ENCODE peak calls at places on chromosomes 6 and 20, in nine cellular contexts. One of them, this sample, is unnamed.

GRCh38 chr6:150208606-150209352 is 65.9 kb downstream of the PPP1R14C start:
- DNase-seq in neural progenitor cell: no peak
- DNase-seq in K562: no peak
- DNase-seq in mammary epithelial cell: no peak
- DNase-seq in GM12878: no peak
- DNase-seq in HepG2: no peak
- DNase-seq in MM.1S: no peak
- DNase-seq in H1: no peak
- DNase-seq in H9: no peak
- DNase-seq in this sample: no peak

GRCh38 chr20:44020406-44021148 is 105.9 kb downstream of the TOX2 start:
- DNase-seq in neural progenitor cell: no peak
- DNase-seq in K562: no peak
- DNase-seq in mammary epithelial cell: no peak
- DNase-seq in GM12878: no peak
- DNase-seq in HepG2: no peak
- DNase-seq in MM.1S: no peak
- DNase-seq in H1: no peak
- DNase-seq in H9: peak
- DNase-seq in this sample: no peak

GRCh38 chr20:23446505-23446904 is 6.2 kb downstream of the CST11 start:
- DNase-seq in neural progenitor cell: peak
- DNase-seq in K562: peak
- DNase-seq in mammary epithelial cell: no peak
- DNase-seq in GM12878: peak
- DNase-seq in HepG2: peak
- DNase-seq in MM.1S: peak
- DNase-seq in H1: peak
- DNase-seq in H9: peak
- DNase-seq in this sample: no peak

GRCh38 chr6:36120979-36121706 is 9.2 kb upstream of the MAPK13 start:
- DNase-seq in neural progenitor cell: no peak
- DNase-seq in K562: peak
- DNase-seq in mammary epithelial cell: peak
- DNase-seq in GM12878: no peak
- DNase-seq in HepG2: no peak
- DNase-seq in MM.1S: peak
- DNase-seq in H1: no peak
- DNase-seq in H9: no peak
- DNase-seq in this sample: no peak

GRCh38 chr6:10453596-10453995 is 38.7 kb upstream of the TFAP2A start:
- DNase-seq in neural progenitor cell: no peak
- DNase-seq in K562: no peak
- DNase-seq in mammary epithelial cell: no peak
- DNase-seq in GM12878: no peak
- DNase-seq in HepG2: no peak
- DNase-seq in MM.1S: no peak
- DNase-seq in H1: no peak
- DNase-seq in H9: no peak
- DNase-seq in this sample: no peak

GRCh38 chr20:32539817-32540675 is 45.1 kb downstream of the NOL4L start:
- DNase-seq in neural progenitor cell: no peak
- DNase-seq in K562: peak
- DNase-seq in mammary epithelial cell: no peak
- DNase-seq in GM12878: no peak
- DNase-seq in HepG2: peak
- DNase-seq in MM.1S: peak
- DNase-seq in H1: no peak
- DNase-seq in H9: no peak
- DNase-seq in this sample: no peak

GRCh38 chr6:28980797-28981390 is 24.2 kb downstream of the ZNF311 start:
- DNase-seq in neural progenitor cell: peak
- DNase-seq in K562: peak
- DNase-seq in mammary epithelial cell: peak
- DNase-seq in GM12878: peak
- DNase-seq in HepG2: peak
- DNase-seq in MM.1S: peak
- DNase-seq in H1: peak
- DNase-seq in H9: peak
- DNase-seq in this sample: no peak

GRCh38 chr6:136866872-136867416 is 44.6 kb downstream of the PEX7 start:
- DNase-seq in neural progenitor cell: no peak
- DNase-seq in K562: no peak
- DNase-seq in mammary epithelial cell: no peak
- DNase-seq in GM12878: no peak
- DNase-seq in HepG2: no peak
- DNase-seq in MM.1S: no peak
- DNase-seq in H1: no peak
- DNase-seq in H9: no peak
- DNase-seq in this sample: no peak

GRCh38 chr6:165571068-165571682 is 91.9 kb downstream of the PDE10A start:
- DNase-seq in neural progenitor cell: no peak
- DNase-seq in K562: no peak
- DNase-seq in mammary epithelial cell: no peak
- DNase-seq in GM12878: no peak
- DNase-seq in HepG2: no peak
- DNase-seq in MM.1S: no peak
- DNase-seq in H1: no peak
- DNase-seq in H9: no peak
- DNase-seq in this sample: no peak

GRCh38 chr6:108120311-108120710 is 45.5 kb upstream of the NR2E1 start:
- DNase-seq in neural progenitor cell: peak
- DNase-seq in K562: no peak
- DNase-seq in mammary epithelial cell: no peak
- DNase-seq in GM12878: no peak
- DNase-seq in HepG2: no peak
- DNase-seq in MM.1S: no peak
- DNase-seq in H1: peak
- DNase-seq in H9: peak
- DNase-seq in this sample: no peak

GRCh38 chr6:146968041-146968760 is 236.0 kb upstream of the STXBP5 start:
- DNase-seq in neural progenitor cell: no peak
- DNase-seq in K562: no peak
- DNase-seq in mammary epithelial cell: peak
- DNase-seq in GM12878: no peak
- DNase-seq in HepG2: no peak
- DNase-seq in MM.1S: no peak
- DNase-seq in H1: no peak
- DNase-seq in H9: no peak
- DNase-seq in this sample: peak

GRCh38 chr20:10581823-10582222 is 92.0 kb downstream of the JAG1 start:
- DNase-seq in neural progenitor cell: no peak
- DNase-seq in K562: no peak
- DNase-seq in mammary epithelial cell: no peak
- DNase-seq in GM12878: no peak
- DNase-seq in HepG2: peak
- DNase-seq in MM.1S: no peak
- DNase-seq in H1: no peak
- DNase-seq in H9: no peak
- DNase-seq in this sample: no peak

GRCh38 chr20:22675337-22675736 is 91.0 kb upstream of the FOXA2 start:
- DNase-seq in neural progenitor cell: no peak
- DNase-seq in K562: no peak
- DNase-seq in mammary epithelial cell: no peak
- DNase-seq in GM12878: no peak
- DNase-seq in HepG2: no peak
- DNase-seq in MM.1S: no peak
- DNase-seq in H1: no peak
- DNase-seq in H9: no peak
- DNase-seq in this sample: no peak

GRCh38 chr6:127201321-127201720 is 65.3 kb upstream of the RNF146 start:
- DNase-seq in neural progenitor cell: no peak
- DNase-seq in K562: no peak
- DNase-seq in mammary epithelial cell: peak
- DNase-seq in GM12878: no peak
- DNase-seq in HepG2: no peak
- DNase-seq in MM.1S: no peak
- DNase-seq in H1: no peak
- DNase-seq in H9: no peak
- DNase-seq in this sample: no peak

GRCh38 chr6:127520061-127520460 is 926 bp upstream of the MTCL3 start:
- DNase-seq in neural progenitor cell: peak
- DNase-seq in K562: no peak
- DNase-seq in mammary epithelial cell: no peak
- DNase-seq in GM12878: no peak
- DNase-seq in HepG2: no peak
- DNase-seq in MM.1S: peak
- DNase-seq in H1: no peak
- DNase-seq in H9: no peak
- DNase-seq in this sample: no peak

GRCh38 chr6:107576852-107577251 is 86.9 kb downstream of the SOBP start:
- DNase-seq in neural progenitor cell: no peak
- DNase-seq in K562: no peak
- DNase-seq in mammary epithelial cell: peak
- DNase-seq in GM12878: no peak
- DNase-seq in HepG2: no peak
- DNase-seq in MM.1S: no peak
- DNase-seq in H1: no peak
- DNase-seq in H9: no peak
- DNase-seq in this sample: no peak

GRCh38 chr6:715709-716450 is 22.9 kb upstream of the EXOC2 start:
- DNase-seq in neural progenitor cell: no peak
- DNase-seq in K562: no peak
- DNase-seq in mammary epithelial cell: no peak
- DNase-seq in GM12878: no peak
- DNase-seq in HepG2: no peak
- DNase-seq in MM.1S: no peak
- DNase-seq in H1: no peak
- DNase-seq in H9: no peak
- DNase-seq in this sample: no peak

GRCh38 chr6:21733311-21733710 is 139.8 kb downstream of the SOX4 start:
- DNase-seq in neural progenitor cell: no peak
- DNase-seq in K562: no peak
- DNase-seq in mammary epithelial cell: no peak
- DNase-seq in GM12878: no peak
- DNase-seq in HepG2: no peak
- DNase-seq in MM.1S: no peak
- DNase-seq in H1: no peak
- DNase-seq in H9: no peak
- DNase-seq in this sample: no peak
- H3K4me2 ChIP-seq in neural progenitor cell: peak
- H3K4me2 ChIP-seq in K562: no peak
- H3K4me2 ChIP-seq in mammary epithelial cell: no peak
- H3K4me2 ChIP-seq in GM12878: no peak
- H3K4me2 ChIP-seq in HepG2: no peak
- H3K4me2 ChIP-seq in MM.1S: no peak
- H3K4me2 ChIP-seq in H1: peak
- H3K4me2 ChIP-seq in H9: no peak
- H3K4me2 ChIP-seq in this sample: no peak

DNA sequence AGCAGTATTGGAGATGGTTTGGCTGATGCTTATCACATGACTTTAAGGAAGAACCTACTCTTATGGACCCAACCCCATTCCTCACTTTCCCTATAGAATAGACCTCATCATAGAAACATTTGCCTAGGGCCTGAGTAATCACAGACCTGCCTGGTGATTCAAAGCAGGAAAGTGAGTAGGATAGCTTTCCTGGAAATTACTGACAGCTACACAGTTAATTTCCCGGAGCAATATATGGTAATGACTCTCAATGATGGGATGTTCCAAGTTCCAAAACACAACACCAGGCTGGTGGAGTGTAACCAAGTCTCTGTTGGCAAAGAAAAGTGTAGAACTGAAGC is 233.8 kb downstream of the SIM1 start:
- DNase-seq in neural progenitor cell: no peak
- DNase-seq in K562: no peak
- DNase-seq in mammary epithelial cell: peak
- DNase-seq in GM12878: no peak
- DNase-seq in HepG2: no peak
- DNase-seq in MM.1S: no peak
- DNase-seq in H1: no peak
- DNase-seq in H9: no peak
- DNase-seq in this sample: peak
- H3K9ac ChIP-seq in neural progenitor cell: no peak
- H3K9ac ChIP-seq in K562: no peak
- H3K9ac ChIP-seq in mammary epithelial cell: no peak
- H3K9ac ChIP-seq in GM12878: no peak
- H3K9ac ChIP-seq in HepG2: no peak
- H3K9ac ChIP-seq in MM.1S: no peak
- H3K9ac ChIP-seq in H1: no peak
- H3K9ac ChIP-seq in H9: no peak
- H3K9ac ChIP-seq in this sample: no peak

DNA sequence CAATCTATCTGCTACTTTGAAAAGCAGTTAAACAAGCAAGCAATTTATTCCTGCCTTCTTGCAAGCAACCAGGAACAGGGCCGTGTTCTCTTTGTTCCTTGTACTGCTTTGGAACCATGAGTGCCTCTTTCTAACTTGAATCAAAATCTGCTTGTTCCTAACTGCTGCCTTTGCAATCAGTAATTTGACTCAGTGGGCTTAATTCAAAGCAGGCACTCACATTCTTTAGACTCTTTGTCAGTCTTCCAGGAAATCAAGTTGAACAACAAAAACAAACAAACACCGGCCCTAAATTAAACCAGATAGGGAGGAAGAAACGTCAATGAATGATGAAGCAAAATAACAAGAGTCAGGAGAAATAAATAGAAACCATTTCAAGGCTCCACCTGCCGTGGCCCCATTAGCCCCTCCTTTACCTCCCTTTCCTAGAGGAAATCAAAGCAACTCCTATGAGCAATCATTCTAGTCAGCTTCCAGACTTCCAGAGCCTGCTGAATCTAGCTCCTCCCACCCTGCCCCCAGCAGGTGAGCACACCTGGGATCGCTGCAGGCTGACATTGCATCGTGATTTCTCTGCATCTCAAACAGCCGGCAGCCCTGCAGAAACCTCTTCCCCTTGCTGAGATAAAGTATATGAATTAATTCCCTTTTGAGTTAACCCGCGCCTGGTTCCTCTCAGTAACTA is 582.2 kb upstream of the FLRT3 start:
- DNase-seq in neural progenitor cell: peak
- DNase-seq in K562: no peak
- DNase-seq in mammary epithelial cell: peak
- DNase-seq in GM12878: no peak
- DNase-seq in HepG2: no peak
- DNase-seq in MM.1S: no peak
- DNase-seq in H1: peak
- DNase-seq in H9: peak
- DNase-seq in this sample: no peak
- TF ChIP-seq CTCF in neural progenitor cell: no peak
- TF ChIP-seq CTCF in K562: no peak
- TF ChIP-seq CTCF in mammary epithelial cell: no peak
- TF ChIP-seq CTCF in GM12878: no peak
- TF ChIP-seq CTCF in HepG2: no peak
- TF ChIP-seq CTCF in MM.1S: no peak
- TF ChIP-seq CTCF in H1: no peak
- TF ChIP-seq CTCF in H9: no peak
- TF ChIP-seq CTCF in this sample: no peak

DNA sequence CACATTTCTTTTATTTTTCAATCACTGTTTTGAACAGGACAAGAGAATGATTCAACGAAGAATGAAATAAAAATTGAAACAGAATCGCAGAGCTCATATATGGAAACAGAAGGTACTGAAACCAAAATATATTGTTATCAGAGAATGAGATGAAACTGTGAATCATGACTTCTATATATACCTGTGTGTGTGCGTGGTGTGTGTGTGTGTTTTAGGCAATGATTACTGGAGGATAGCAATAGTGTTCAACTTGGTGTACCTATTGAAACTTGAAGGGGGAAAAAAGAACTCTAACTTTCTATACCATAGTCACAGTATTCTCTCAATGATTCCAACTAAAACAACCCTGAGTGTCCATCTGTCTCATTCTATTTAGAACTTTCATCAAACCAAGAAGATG is 586.6 kb downstream of the KIF16B start:
- DNase-seq in neural progenitor cell: no peak
- DNase-seq in K562: no peak
- DNase-seq in mammary epithelial cell: no peak
- DNase-seq in GM12878: peak
- DNase-seq in HepG2: no peak
- DNase-seq in MM.1S: peak
- DNase-seq in H1: no peak
- DNase-seq in H9: no peak
- DNase-seq in this sample: no peak
- H3K4me2 ChIP-seq in neural progenitor cell: no peak
- H3K4me2 ChIP-seq in K562: no peak
- H3K4me2 ChIP-seq in mammary epithelial cell: no peak
- H3K4me2 ChIP-seq in GM12878: peak
- H3K4me2 ChIP-seq in HepG2: no peak
- H3K4me2 ChIP-seq in MM.1S: peak
- H3K4me2 ChIP-seq in H1: no peak
- H3K4me2 ChIP-seq in H9: no peak
- H3K4me2 ChIP-seq in this sample: no peak

This sample was measured in keratinocyte.